ENCODE peak calls at places on chromosomes 16 and 17, in seven cellular contexts. Q, X, N, K, Z, C and L are unnamed samples.

GRCh38 chr17:63960006-63960405 is 12.7 kb downstream of the SCN4A start:
- DNase-seq in K (no peak), Q (no peak), X (no peak), C (no peak), N (no peak), Z (no peak), L (no peak)

GRCh38 chr16:46894011-46894672 is 10.0 kb downstream of the GPT2 start:
- DNase-seq in N (no peak), X (no peak), Q (no peak), K (no peak), C (no peak), Z (peak), L (no peak)

GRCh38 chr16:69847643-69848042 is 85.5 kb downstream of the WWP2 start:
- DNase-seq in C (no peak), Q (no peak), N (no peak), K (no peak), X (no peak), Z (no peak), L (no peak)

GRCh38 chr16:15518412-15519351 is 84.3 kb downstream of the BMERB1 start:
- DNase-seq in X (no peak), Q (no peak), C (peak), N (no peak), K (peak), Z (no peak), L (no peak)

GRCh38 chr16:22291860-22292692 is 5.1 kb upstream of the POLR3E start:
- DNase-seq in N (no peak), Q (no peak), K (no peak), C (no peak), X (no peak), Z (no peak), L (no peak)

GRCh38 chr17:45969726-45970125 is 29.3 kb upstream of the STH start:
- DNase-seq in Z (no peak), Q (no peak), C (no peak), K (no peak), N (no peak), X (no peak), L (no peak)

GRCh38 chr17:57747221-57748017 is 2.3 kb upstream of the CCDC182 start:
- DNase-seq in Z (peak), N (peak), X (peak), K (peak), C (peak), Q (peak), L (peak)

GRCh38 chr16:14364112-14364385 is 266.0 kb downstream of the PARN start:
- DNase-seq in K (no peak), C (no peak), N (no peak), X (no peak), Z (no peak), Q (no peak), L (no peak)

GRCh38 chr16:73036074-73036826 is 11.7 kb downstream of the ZFHX3 start:
- DNase-seq in Z (no peak), K (no peak), X (no peak), C (no peak), Q (no peak), N (no peak), L (no peak)

GRCh38 chr16:87017388-87018012 is 299.7 kb downstream of the C16orf95 start:
- DNase-seq in Q (no peak), C (peak), N (no peak), X (no peak), Z (no peak), K (peak), L (peak)

GRCh38 chr17:1050246-1050995 is 53.5 kb downstream of the TIMM22 start:
- DNase-seq in N (no peak), X (no peak), Z (no peak), C (no peak), K (no peak), Q (no peak), L (no peak)

GRCh38 chr17:62968445-62968923 is 2.4 kb downstream of the TANC2 start:
- DNase-seq in Z (peak), N (peak), X (no peak), Q (peak), C (peak), K (peak), L (peak)

GRCh38 chr17:9890124-9890523 is 14.9 kb downstream of the RCVRN start:
- DNase-seq in Z (no peak), K (peak), X (peak), C (no peak), Q (peak), N (no peak), L (no peak)

GRCh38 chr16:11252482-11252931 is 3.5 kb downstream of the SOCS1 start:
- DNase-seq in X (no peak), Q (peak), N (peak), C (no peak), Z (no peak), K (no peak), L (no peak)

GRCh38 chr17:64157669-64158180 is 27.8 kb upstream of the ERN1 start:
- DNase-seq in K (no peak), C (no peak), Q (no peak), N (no peak), X (no peak), Z (no peak), L (no peak)

GRCh38 chr17:1186214-1186820 is 6.5 kb upstream of the ABR start:
- DNase-seq in Z (no peak), X (no peak), K (peak), C (no peak), N (no peak), Q (no peak), L (no peak)

GRCh38 chr17:36703860-36704266 is 102.5 kb downstream of the MRM1 start:
- DNase-seq in C (peak), X (peak), K (peak), Z (peak), N (peak), Q (peak), L (no peak)

GRCh38 chr16:89847056-89847929 is 19.0 kb downstream of the SPIRE2 start:
- DNase-seq in Q (no peak), C (no peak), K (no peak), N (no peak), X (no peak), Z (no peak), L (peak)

GRCh38 chr17:6470751-6471521 is 26.7 kb downstream of the PIMREG start:
- DNase-seq in Z (no peak), K (no peak), X (no peak), C (no peak), N (no peak), Q (no peak), L (no peak)

GRCh38 chr16:2926660-2927646 is 15.2 kb downstream of the FLYWCH1 start:
- DNase-seq in Q (peak), X (peak), K (peak), C (peak), N (peak), Z (peak), L (peak)

GRCh38 chr17:65184235-65184959 is 47.2 kb downstream of the RGS9 start:
- DNase-seq in K (no peak), N (no peak), C (peak), Z (no peak), Q (no peak), X (no peak), L (no peak)

GRCh38 chr16:17246974-17247718 is 223.6 kb downstream of the XYLT1 start:
- DNase-seq in N (no peak), Q (no peak), C (no peak), Z (no peak), X (no peak), K (no peak), L (no peak)

GRCh38 chr17:48678141-48678971 is 44.0 kb downstream of the PRAC1 start:
- DNase-seq in Q (peak), Z (peak), N (peak), X (peak), C (peak), K (peak), L (peak)

GRCh38 chr16:8867483-8868271 is 1.1 kb downstream of the CARHSP1 start:
- DNase-seq in Q (no peak), Z (peak), N (peak), C (no peak), X (peak), K (no peak), L (no peak)